ENCODE peak calls at places on chromosomes 1 and 21, in six cellular contexts. M is AG09319, X is lower leg skin, S is epithelial cell of esophagus, R is mucosa of descending colon, B is OCI-M1. A is an unnamed sample.

GRCh38 chr21:43193651-43194302 is 25.0 kb downstream of the CRYAA start:
- DNase-seq in S (peak; percentile 96), X (peak; percentile 14), B (no peak), M (no peak), R (peak; percentile 20), A (peak; percentile 77)

GRCh38 chr1:12014141-12014981 is 4.9 kb upstream of the MIIP start:
- DNase-seq in M (no peak), X (no peak), R (no peak), B (peak; percentile 52), S (peak; percentile 88), A (no peak)

GRCh38 chr1:167305059-167305704 is 84.5 kb downstream of the POU2F1 start:
- DNase-seq in S (no peak), R (no peak), M (no peak), X (no peak), B (no peak), A (no peak)

GRCh38 chr1:90717665-90718410 is 736 bp upstream of the BARHL2 start:
- DNase-seq in B (peak; percentile 51), R (peak; percentile 74), S (no peak), X (no peak), M (no peak), A (no peak)

GRCh38 chr1:76833151-76833550 is 34.1 kb upstream of the ST6GALNAC5 start:
- DNase-seq in S (peak; percentile 49), X (no peak), M (no peak), B (no peak), R (no peak), A (no peak)

GRCh38 chr1:117093091-117093534 is 28.4 kb downstream of the TRIM45 start:
- DNase-seq in X (no peak), B (no peak), S (peak; percentile 99), R (no peak), M (peak; percentile 94), A (no peak)

GRCh38 chr1:109822749-109823542 is 59.2 kb upstream of the EPS8L3 start:
- DNase-seq in B (peak; percentile 30), S (no peak), M (no peak), R (no peak), X (no peak), A (no peak)

GRCh38 chr1:42646056-42646455 is 12.2 kb upstream of the PPIH start:
- DNase-seq in R (no peak), X (no peak), B (no peak), M (no peak), S (no peak), A (peak; percentile 27)

GRCh38 chr1:77533660-77534295 is 148.7 kb downstream of the ZZZ3 start:
- DNase-seq in S (peak; percentile 68), M (peak; percentile 54), R (peak; percentile 42), B (peak; percentile 82), X (peak; percentile 25), A (peak; percentile 83)

GRCh38 chr1:216804107-216804506 is 80.9 kb upstream of the ESRRG start:
- DNase-seq in M (no peak), R (no peak), S (no peak), B (no peak), X (no peak), A (no peak)

GRCh38 chr21:44509539-44509938 is 30.5 kb downstream of the KRTAP10-1 start:
- DNase-seq in X (peak; percentile 28), R (peak; percentile 79), B (peak; percentile 13), M (no peak), S (peak; percentile 9), A (peak; percentile 35)

GRCh38 chr1:165403835-165404482 is 41.0 kb downstream of the RXRG start:
- DNase-seq in X (no peak), S (peak; percentile 38), M (no peak), R (no peak), B (peak; percentile 56), A (peak; percentile 24)

GRCh38 chr21:35088235-35088865 is 39.2 kb upstream of the RUNX1 start:
- DNase-seq in R (no peak), X (no peak), M (no peak), B (no peak), S (peak; percentile 39), A (no peak)

GRCh38 chr1:227428803-227429202 is 110.5 kb upstream of the CDC42BPA start:
- DNase-seq in S (no peak), R (peak; percentile 56), M (no peak), X (no peak), B (no peak), A (no peak)

GRCh38 chr1:220353229-220354012 is 81.2 kb upstream of the RAB3GAP2 start:
- DNase-seq in B (no peak), S (no peak), X (no peak), M (no peak), R (no peak), A (peak; percentile 13)

GRCh38 chr21:15015622-15016471 is 49.0 kb downstream of the NRIP1 start:
- DNase-seq in S (peak; percentile 90), X (no peak), B (no peak), R (no peak), M (peak; percentile 64), A (no peak)

GRCh38 chr1:208135354-208135753 is 108.8 kb downstream of the PLXNA2 start:
- DNase-seq in S (peak; percentile 73), B (peak; percentile 55), R (no peak), M (no peak), X (peak; percentile 46), A (peak; percentile 59)

GRCh38 chr1:147389532-147390184 is 147.2 kb downstream of the CHD1L start:
- DNase-seq in B (peak; percentile 87), S (peak; percentile 52), M (peak; percentile 27), R (no peak), X (no peak), A (peak; percentile 46)

GRCh38 chr1:31483012-31483946 is 70.3 kb downstream of the SERINC2 start:
- DNase-seq in M (peak; percentile 51), B (peak; percentile 85), S (peak; percentile 98), X (peak; percentile 79), R (peak; percentile 74), A (peak; percentile 99)

GRCh38 chr1:59046730-59047157 is 250.2 kb upstream of the FGGY start:
- DNase-seq in S (no peak), X (no peak), B (peak; percentile 46), M (no peak), R (no peak), A (no peak)

GRCh38 chr1:110594466-110595076 is 11.6 kb downstream of the KCNA2 start:
- DNase-seq in M (no peak), S (no peak), X (no peak), R (no peak), B (no peak), A (no peak)

GRCh38 chr1:6625579-6626149 is 996 bp downstream of the THAP3 start:
- DNase-seq in X (no peak), S (peak; percentile 66), R (peak; percentile 50), M (no peak), B (peak; percentile 60), A (peak; percentile 25)

GRCh38 chr1:17881761-17882160 is 126.6 kb downstream of the ACTL8 start:
- DNase-seq in R (no peak), S (no peak), B (no peak), X (no peak), M (no peak), A (no peak)

A was measured in NB4.